ENCODE peak calls at places on chromosomes 11 and 22, in eight cellular contexts. B is EH; R is BJ; C is CD8-positive, alpha-beta memory T cell; I is activated CD8-positive, alpha-beta memory T cell treated with anti-CD3 and anti-CD28 coated beads for 48 hours; J is naive thymus-derived CD4-positive, alpha-beta T cell; A is astrocyte of the spinal cord; Z is stimulated activated CD4-positive, alpha-beta T cell treated with anti-CD3 and anti-CD28 coated beads, Interleukin-4, amount 100 ng/mL, for 1 hour. X is an unnamed sample.

GRCh38 chr11:2886191-2886894 is 768 bp upstream of the CDKN1C start:
- DNase-seq in B (peak; percentile 28), R (no peak), C (no peak), I (no peak), J (no peak), A (peak; percentile 17), Z (peak; percentile 33), X (peak; percentile 30)

GRCh38 chr22:32796865-32797573 is 4.5 kb upstream of the TIMP3 start:
- DNase-seq in B (peak; percentile 83), R (no peak), C (peak; percentile 7), I (peak; percentile 27), J (peak; percentile 63), A (peak; percentile 68), Z (peak; percentile 49), X (no peak)

GRCh38 chr22:37329239-37330140 is 47.2 kb downstream of the CYTH4 start:
- DNase-seq in B (peak; percentile 76), R (no peak), C (no peak), I (no peak), J (no peak), A (no peak), Z (no peak), X (no peak)

GRCh38 chr11:134275534-134276395 is at the start of gene GLB1L3:
- DNase-seq in B (peak; percentile 26), R (no peak), C (peak; percentile 62), I (peak; percentile 43), J (peak; percentile 80), A (no peak), Z (peak; percentile 81), X (peak; percentile 39)

GRCh38 chr11:86091566-86091965 is 22.7 kb upstream of the PICALM start:
- DNase-seq in B (peak; percentile 91), R (no peak), C (no peak), I (no peak), J (no peak), A (peak; percentile 73), Z (no peak), X (no peak)

GRCh38 chr11:118953265-118953664 is 2.8 kb upstream of the UPK2 start:
- DNase-seq in B (peak; percentile 38), R (no peak), C (no peak), I (no peak), J (no peak), A (no peak), Z (no peak), X (no peak)

GRCh38 chr11:106092446-106092845 is 15.0 kb downstream of the AASDHPPT start:
- DNase-seq in B (no peak), R (no peak), C (no peak), I (no peak), J (no peak), A (no peak), Z (no peak), X (no peak)

GRCh38 chr11:124622531-124623451 is at the start of gene TBRG1:
- DNase-seq in B (peak; percentile 93), R (peak; percentile 58), C (peak; percentile 87), I (peak; percentile 57), J (peak; percentile 84), A (peak; percentile 92), Z (peak; percentile 78), X (peak; percentile 76)

GRCh38 chr11:28144808-28145207 is 36.6 kb downstream of the METTL15 start:
- DNase-seq in B (no peak), R (no peak), C (no peak), I (no peak), J (no peak), A (peak; percentile 68), Z (no peak), X (no peak)

GRCh38 chr11:68372625-68373024 is 60.2 kb downstream of the LRP5 start:
- DNase-seq in B (no peak), R (no peak), C (no peak), I (no peak), J (no peak), A (no peak), Z (no peak), X (no peak)

GRCh38 chr11:34198523-34198922 is 93.1 kb downstream of the NAT10 start:
- DNase-seq in B (peak; percentile 13), R (no peak), C (no peak), I (no peak), J (no peak), A (no peak), Z (no peak), X (no peak)

GRCh38 chr11:28098257-28098656 is 9.7 kb downstream of the KIF18A start:
- DNase-seq in B (no peak), R (no peak), C (no peak), I (no peak), J (no peak), A (no peak), Z (no peak), X (no peak)

GRCh38 chr11:120385690-120386089 is 49.5 kb downstream of the ARHGEF12 start:
- DNase-seq in B (no peak), R (no peak), C (no peak), I (no peak), J (no peak), A (no peak), Z (no peak), X (no peak)

GRCh38 chr11:120199613-120200012 is 11.2 kb upstream of the OAF start:
- DNase-seq in B (no peak), R (no peak), C (no peak), I (no peak), J (no peak), A (no peak), Z (no peak), X (no peak)

GRCh38 chr11:103633037-103633788 is 403.2 kb upstream of the DDI1 start:
- DNase-seq in B (peak; percentile 97), R (peak; percentile 60), C (no peak), I (no peak), J (no peak), A (peak; percentile 45), Z (no peak), X (no peak)

GRCh38 chr11:119094816-119095065 is 6.9 kb downstream of the DPAGT1 start:
- DNase-seq in B (peak; percentile 88), R (no peak), C (no peak), I (no peak), J (no peak), A (peak; percentile 86), Z (peak; percentile 57), X (no peak)

GRCh38 chr11:134377876-134378275 is 34.2 kb downstream of the B3GAT1 start:
- DNase-seq in B (no peak), R (no peak), C (no peak), I (no peak), J (no peak), A (no peak), Z (no peak), X (no peak)

GRCh38 chr11:117219995-117220394 is 11.9 kb downstream of the PCSK7 start:
- DNase-seq in B (no peak), R (no peak), C (no peak), I (no peak), J (no peak), A (no peak), Z (no peak), X (no peak)

GRCh38 chr11:92662580-92662979 is 306.9 kb upstream of the MTNR1B start:
- DNase-seq in B (peak; percentile 20), R (no peak), C (no peak), I (no peak), J (no peak), A (no peak), Z (no peak), X (no peak)

GRCh38 chr11:61155312-61155711 is 5.9 kb downstream of the VPS37C start:
- DNase-seq in B (no peak), R (no peak), C (no peak), I (no peak), J (no peak), A (no peak), Z (no peak), X (no peak)

GRCh38 chr11:123833095-123833494 is 26.9 kb upstream of the OR6M1 start:
- DNase-seq in B (no peak), R (no peak), C (no peak), I (no peak), J (no peak), A (no peak), Z (no peak), X (no peak)

GRCh38 chr11:124277809-124278208 is 21.6 kb downstream of the OR8G5 start:
- DNase-seq in B (no peak), R (no peak), C (no peak), I (no peak), J (no peak), A (no peak), Z (no peak), X (no peak)

GRCh38 chr22:24962835-24963234 is 10.3 kb downstream of the KIAA1671 start:
- DNase-seq in B (no peak), R (no peak), C (no peak), I (no peak), J (no peak), A (no peak), Z (no peak), X (no peak)

GRCh38 chr11:2387266-2387982 is 10.3 kb downstream of the CD81 start:
- DNase-seq in B (peak; percentile 53), R (no peak), C (peak; percentile 42), I (no peak), J (no peak), A (peak; percentile 58), Z (no peak), X (no peak)

GRCh38 chr22:35024364-35024692 is 41.6 kb upstream of the ISX start:
- DNase-seq in B (no peak), R (no peak), C (no peak), I (no peak), J (no peak), A (no peak), Z (no peak), X (no peak)

GRCh38 chr11:28010001-28010400 is 98.0 kb downstream of the KIF18A start:
- DNase-seq in B (peak; percentile 3), R (peak; percentile 0), C (no peak), I (no peak), J (no peak), A (no peak), Z (no peak), X (no peak)

GRCh38 chr11:79600747-79601146 is 159.9 kb upstream of the TENM4 start:
- DNase-seq in B (no peak), R (no peak), C (no peak), I (no peak), J (no peak), A (no peak), Z (no peak), X (no peak)

GRCh38 chr22:49303061-49303735 is 524.5 kb downstream of the BRD1 start:
- DNase-seq in B (no peak), R (no peak), C (no peak), I (no peak), J (no peak), A (no peak), Z (no peak), X (no peak)

GRCh38 chr11:2325719-2326118 is 23.9 kb downstream of the TSPAN32 start:
- DNase-seq in B (peak; percentile 59), R (no peak), C (no peak), I (no peak), J (no peak), A (no peak), Z (no peak), X (no peak)

GRCh38 chr11:122172352-122173073 is 56.5 kb upstream of the BLID start:
- DNase-seq in B (peak; percentile 38), R (no peak), C (no peak), I (no peak), J (no peak), A (no peak), Z (no peak), X (no peak)

GRCh38 chr11:102760355-102761035 is 19.9 kb downstream of the MMP10 start:
- DNase-seq in B (peak; percentile 95), R (peak; percentile 98), C (no peak), I (no peak), J (no peak), A (peak; percentile 94), Z (no peak), X (no peak)

GRCh38 chr22:44996648-44997047 is 13.2 kb downstream of the PHF21B start:
- DNase-seq in B (no peak), R (no peak), C (no peak), I (no peak), J (no peak), A (no peak), Z (no peak), X (no peak)

GRCh38 chr22:49075150-49075549 is 752.5 kb downstream of the BRD1 start:
- DNase-seq in B (no peak), R (no peak), C (no peak), I (no peak), J (no peak), A (no peak), Z (no peak), X (no peak)